ENCODE peak calls at places on chromosomes 6 and 20, in seven cellular contexts. N is GM12878, A is lung, G is SK-N-SH, B is MM.1S, O is mesendoderm, W is tibial nerve. I is an unnamed sample. For H3K27me3 and H3K4me1, the result is how much of the 10 kb centered on the place peaks cover.

GRCh38 chr20:51729771-51730170 is 38.4 kb downstream of the ATP9A start:
- DNase-seq in N (no peak), A (no peak), G (no peak), B (no peak), O (no peak), W (no peak), I (no peak)

GRCh38 chr6:56380476-56380875 is 133.1 kb upstream of the COL21A1 start:
- DNase-seq in N (no peak), A (no peak), G (no peak), B (no peak), O (no peak), W (no peak), I (no peak)

GRCh38 chr6:129338683-129339082 is 371.3 kb downstream of the ARHGAP18 start:
- DNase-seq in N (no peak), A (no peak), G (no peak), B (no peak), O (peak), W (no peak), I (no peak)

GRCh38 chr6:157775376-157775775 is 47.7 kb upstream of the SNX9 start:
- DNase-seq in N (no peak), A (no peak), G (no peak), B (no peak), O (no peak), W (no peak), I (no peak)

GRCh38 chr6:162963861-162964260 is 236.1 kb downstream of the PACRG start:
- DNase-seq in N (no peak), A (no peak), G (no peak), B (no peak), O (no peak), W (no peak), I (no peak)

GRCh38 chr6:41591122-41591521 is 44.9 kb downstream of the FOXP4 start:
- DNase-seq in N (no peak), A (no peak), G (no peak), B (no peak), O (no peak), W (no peak), I (no peak)

GRCh38 chr6:44042261-44043035 is 84.8 kb downstream of the MRPL14 start:
- DNase-seq in N (no peak), A (no peak), G (no peak), B (no peak), O (no peak), W (no peak), I (no peak)

GRCh38 chr6:96923871-96924493 is 546 bp upstream of the KLHL32 start:
- DNase-seq in N (no peak), A (no peak), G (peak), B (peak), O (no peak), W (peak), I (no peak)

GRCh38 chr6:159044899-159045727 is at the start of gene TAGAP:
- DNase-seq in N (peak), A (peak), G (peak), B (peak), O (no peak), W (peak), I (peak)

GRCh38 chr6:145245119-145245518 is 490.2 kb downstream of the EPM2A start:
- DNase-seq in N (no peak), A (no peak), G (no peak), B (no peak), O (no peak), W (no peak), I (no peak)

GRCh38 chr6:105424177-105424783 is 21.4 kb upstream of the PREP start:
- DNase-seq in N (no peak), A (no peak), G (peak), B (peak), O (peak), W (peak), I (peak)

GRCh38 chr20:53706511-53707031 is 112.9 kb upstream of the ZNF217 start:
- DNase-seq in N (peak), A (no peak), G (no peak), B (peak), O (no peak), W (no peak), I (peak)

GRCh38 chr6:133241088-133241900 is at the start of gene EYA4:
- DNase-seq in N (no peak), A (no peak), G (peak), B (peak), O (peak), W (no peak), I (no peak)
- H3K27me3 ChIP-seq in N (under half), A (under half), G (under half), B (under half), O (under half), W (under half), I (under half)

GRCh38 chr6:166952567-166953464 is 3.5 kb downstream of the RNASET2 start:
- DNase-seq in N (no peak), A (no peak), G (no peak), B (no peak), O (no peak), W (no peak), I (peak)
- H3K4me3 ChIP-seq in N (peak), A (no peak), G (no peak), B (no peak), O (no peak), W (no peak), I (no peak)

DNA sequence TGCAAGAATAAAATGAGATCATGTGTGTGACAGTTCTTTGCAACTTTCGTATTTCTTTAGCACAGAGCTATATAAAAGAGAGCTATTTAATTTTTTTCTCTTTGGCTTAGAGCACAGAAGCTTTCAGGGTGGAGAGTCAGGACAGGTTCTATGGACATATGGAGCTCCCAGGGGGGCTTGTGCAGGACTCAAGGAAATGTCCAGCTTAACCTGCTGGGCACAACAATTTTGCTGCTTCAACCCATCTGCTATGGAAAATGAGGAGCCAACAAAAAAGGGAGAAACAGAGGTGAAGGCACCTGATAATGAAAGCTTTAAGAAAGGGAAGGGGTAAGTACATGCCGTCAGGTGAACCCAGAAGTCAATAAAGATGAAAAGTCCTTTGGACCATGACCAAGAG is 5.1 kb upstream of the SNAP25 start:
- DNase-seq in N (no peak), A (no peak), G (no peak), B (no peak), O (no peak), W (no peak), I (no peak)
- H3K4me1 ChIP-seq in N (under half), A (under half), G (under half), B (under half), O (under half), W (under half), I (under half)

GRCh38 chr6:27758471-27758870 is 153.7 kb downstream of the OR2B2 start:
- DNase-seq in N (no peak), A (no peak), G (no peak), B (no peak), O (no peak), W (no peak), I (no peak)

GRCh38 chr6:27761391-27761790 is 150.8 kb downstream of the OR2B2 start:
- DNase-seq in N (no peak), A (no peak), G (no peak), B (no peak), O (no peak), W (no peak), I (no peak)

GRCh38 chr6:27757307-27757706 is 154.9 kb downstream of the OR2B2 start:
- DNase-seq in N (no peak), A (no peak), G (no peak), B (peak), O (peak), W (no peak), I (peak)

GRCh38 chr6:27760464-27760863 is 151.7 kb downstream of the OR2B2 start:
- DNase-seq in N (no peak), A (no peak), G (no peak), B (no peak), O (no peak), W (no peak), I (no peak)

DNA sequence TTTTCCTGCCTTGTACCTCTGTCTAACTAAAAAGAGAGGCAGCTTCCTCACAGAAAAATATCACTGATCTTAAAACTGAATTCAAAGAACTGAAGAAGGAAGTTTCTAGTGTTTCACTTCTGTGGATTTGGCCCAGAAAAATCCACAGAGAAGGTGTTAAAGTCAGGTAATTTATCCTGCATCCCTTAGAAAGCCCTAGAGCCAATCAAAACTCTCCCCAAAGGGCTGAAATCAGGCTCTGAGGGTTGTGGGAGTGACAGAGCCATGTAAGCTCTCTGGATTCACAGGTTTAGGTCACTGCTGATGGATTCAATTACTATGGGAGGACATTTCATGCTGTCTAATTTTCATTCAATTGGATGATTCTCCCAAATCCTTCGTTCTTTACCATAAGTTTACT is 152.3 kb downstream of the OR2B2 start:
- DNase-seq in N (no peak), A (no peak), G (no peak), B (no peak), O (no peak), W (no peak), I (no peak)
- H3K27me3 ChIP-seq in N (under half), A (under half), G (under half), B (under half), O (under half), W (under half), I (under half)

GRCh38 chr6:108157972-108158441 is 7.8 kb upstream of the NR2E1 start:
- DNase-seq in N (no peak), A (no peak), G (peak), B (no peak), O (no peak), W (no peak), I (no peak)

GRCh38 chr6:108156180-108156937 is 9.5 kb upstream of the NR2E1 start:
- DNase-seq in N (no peak), A (no peak), G (no peak), B (no peak), O (no peak), W (no peak), I (no peak)

GRCh38 chr6:108156938-108157233 is 8.9 kb upstream of the NR2E1 start:
- DNase-seq in N (no peak), A (no peak), G (no peak), B (no peak), O (no peak), W (no peak), I (no peak)

GRCh38 chr6:108160009-108160408 is 5.8 kb upstream of the NR2E1 start:
- DNase-seq in N (no peak), A (no peak), G (no peak), B (no peak), O (no peak), W (no peak), I (no peak)

DNA sequence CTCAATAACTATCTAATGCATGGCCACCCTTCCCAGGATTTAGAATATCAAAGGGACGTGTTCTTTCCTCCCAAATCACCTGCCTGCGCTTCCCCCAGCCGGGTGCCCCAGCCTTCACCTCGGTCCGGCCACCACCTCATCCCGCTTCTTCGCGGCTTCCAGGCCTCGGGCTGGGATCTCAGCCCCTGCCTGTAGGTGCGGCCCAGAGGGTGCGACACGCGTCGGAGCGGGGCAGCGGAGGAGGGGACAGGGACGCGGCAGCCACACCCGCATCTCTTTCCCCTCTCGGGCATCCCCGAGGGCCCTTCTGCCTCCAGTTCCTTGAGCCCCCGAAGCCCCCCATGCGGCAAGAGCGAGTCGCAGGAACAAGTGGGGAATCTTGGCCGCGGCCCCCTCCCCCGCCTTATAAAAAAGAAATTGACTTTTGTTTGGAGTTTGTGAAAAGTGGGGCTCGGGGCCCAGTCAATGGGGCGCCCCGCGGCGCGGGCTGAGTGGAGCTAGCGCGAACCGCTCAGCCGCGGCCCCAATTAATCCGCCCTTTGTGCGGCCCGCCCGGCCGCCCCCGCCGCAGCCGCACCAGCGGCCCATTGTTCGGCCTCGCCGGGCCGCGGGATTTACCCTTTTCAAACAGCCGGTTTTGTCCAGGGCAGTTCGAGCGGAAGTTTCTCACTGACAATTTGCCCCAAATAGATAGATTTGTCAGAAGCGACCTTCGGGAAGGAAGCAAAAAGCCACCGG is 8.4 kb upstream of the NR2E1 start:
- DNase-seq in N (no peak), A (no peak), G (peak), B (no peak), O (no peak), W (no peak), I (no peak)
- H3K4me3 ChIP-seq in N (peak), A (no peak), G (peak), B (no peak), O (no peak), W (peak), I (no peak)

DNA sequence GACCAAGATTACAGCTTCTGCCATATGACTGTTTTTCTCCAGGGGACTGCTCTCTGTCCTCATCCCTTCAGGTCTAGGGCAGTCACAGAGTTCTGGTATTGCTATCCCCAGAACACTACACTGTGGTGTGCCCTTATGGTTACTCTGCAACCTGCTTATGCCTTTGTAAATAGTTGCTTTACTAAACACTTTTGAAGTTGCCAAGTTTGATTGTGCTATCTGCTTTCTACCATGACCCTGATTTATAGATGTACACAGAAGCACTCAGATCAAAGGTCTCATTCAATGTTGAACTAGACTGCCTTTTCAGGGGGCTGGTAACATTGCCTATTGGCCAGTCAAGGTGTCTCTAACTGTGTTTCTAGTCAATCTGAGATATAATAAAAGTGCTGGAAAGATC is 794.7 kb downstream of the DHX35 start:
- DNase-seq in N (no peak), A (no peak), G (no peak), B (no peak), O (no peak), W (no peak), I (no peak)
- H3K4me1 ChIP-seq in N (under half), A (under half), G (under half), B (under half), O (under half), W (under half), I (under half)

GRCh38 chr6:139252018-139252390 is 39.8 kb downstream of the TXLNB start:
- DNase-seq in N (no peak), A (no peak), G (no peak), B (no peak), O (no peak), W (no peak), I (no peak)
- H3K27me3 ChIP-seq in N (under half), A (under half), G (under half), B (under half), O (under half), W (under half), I (under half)

DNA sequence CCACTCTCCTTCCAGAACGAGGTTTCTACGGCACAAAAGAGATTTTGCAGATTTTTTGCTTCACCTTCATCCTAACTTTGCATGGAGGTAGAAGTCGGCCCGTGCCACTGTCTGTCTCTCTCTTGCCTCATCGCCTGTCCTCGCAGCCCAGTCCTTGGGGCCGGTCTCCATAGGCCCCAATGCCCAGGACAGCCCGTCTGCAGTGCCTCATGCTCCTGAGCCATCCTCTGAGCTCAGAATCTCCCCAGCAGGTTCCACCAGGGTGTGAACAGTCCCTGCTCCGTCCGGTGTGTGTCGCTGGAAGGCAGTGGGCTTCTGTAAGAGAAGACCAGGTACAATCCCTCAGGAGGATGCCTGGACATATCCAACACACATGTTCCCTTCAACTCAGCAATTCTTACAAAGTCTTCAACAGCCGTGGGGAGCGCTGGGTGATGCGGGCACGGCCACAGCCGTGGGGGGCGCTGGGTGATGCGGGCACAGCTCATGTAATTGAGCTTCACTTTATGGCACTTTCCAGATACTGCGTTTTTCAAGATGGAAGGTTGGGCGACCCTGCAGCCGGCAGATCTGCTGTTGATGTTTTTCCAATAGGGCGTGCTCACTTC is 231.9 kb downstream of the DLL1 start:
- DNase-seq in N (no peak), A (no peak), G (no peak), B (no peak), O (no peak), W (no peak), I (no peak)
- H3K4me3 ChIP-seq in N (no peak), A (no peak), G (no peak), B (no peak), O (no peak), W (no peak), I (no peak)

I was measured in naive thymus-derived CD4-positive, alpha-beta T cell.